ENCODE peak calls at places on chromosomes 1 and 21, in eight cellular contexts. One of them, this sample, is unnamed.

GRCh38 chr1:236748471-236748870 is 46.6 kb upstream of the MTR start:
- DNase-seq in NCI-H460: no peak
- DNase-seq in HEK293T: no peak
- DNase-seq in H1: no peak
- DNase-seq in Peyer's patch: no peak
- DNase-seq in fibroblast of mammary gland: no peak
- DNase-seq in amniotic stem cell: no peak
- DNase-seq in IMR-90: no peak
- DNase-seq in this sample: peak

GRCh38 chr1:5770981-5771765 is 221.1 kb downstream of the NPHP4 start:
- DNase-seq in NCI-H460: no peak
- DNase-seq in Peyer's patch: no peak
- DNase-seq in amniotic stem cell: no peak
- DNase-seq in HEK293T: no peak
- DNase-seq in fibroblast of mammary gland: no peak
- DNase-seq in H1: no peak
- DNase-seq in IMR-90: no peak
- DNase-seq in this sample: peak

GRCh38 chr1:200328379-200328778 is 81.5 kb downstream of the ZNF281 start:
- DNase-seq in H1: no peak
- DNase-seq in amniotic stem cell: no peak
- DNase-seq in NCI-H460: no peak
- DNase-seq in IMR-90: no peak
- DNase-seq in fibroblast of mammary gland: no peak
- DNase-seq in Peyer's patch: no peak
- DNase-seq in HEK293T: no peak
- DNase-seq in this sample: no peak

GRCh38 chr1:159008744-159009188 is 941 bp upstream of the IFI16 start:
- DNase-seq in fibroblast of mammary gland: peak
- DNase-seq in NCI-H460: no peak
- DNase-seq in IMR-90: peak
- DNase-seq in H1: no peak
- DNase-seq in HEK293T: no peak
- DNase-seq in amniotic stem cell: no peak
- DNase-seq in Peyer's patch: peak
- DNase-seq in this sample: no peak

GRCh38 chr1:171438441-171438840 is 46.9 kb upstream of the PRRC2C start:
- DNase-seq in IMR-90: peak
- DNase-seq in H1: no peak
- DNase-seq in amniotic stem cell: peak
- DNase-seq in NCI-H460: peak
- DNase-seq in fibroblast of mammary gland: peak
- DNase-seq in Peyer's patch: no peak
- DNase-seq in HEK293T: no peak
- DNase-seq in this sample: no peak

GRCh38 chr21:42021751-42022430 is 11.7 kb upstream of the ZBTB21 start:
- DNase-seq in H1: peak
- DNase-seq in NCI-H460: no peak
- DNase-seq in HEK293T: no peak
- DNase-seq in Peyer's patch: no peak
- DNase-seq in amniotic stem cell: no peak
- DNase-seq in fibroblast of mammary gland: no peak
- DNase-seq in IMR-90: no peak
- DNase-seq in this sample: peak

GRCh38 chr1:151372411-151372934 is at the start of gene SELENBP1:
- DNase-seq in HEK293T: peak
- DNase-seq in amniotic stem cell: no peak
- DNase-seq in fibroblast of mammary gland: peak
- DNase-seq in Peyer's patch: peak
- DNase-seq in IMR-90: peak
- DNase-seq in H1: peak
- DNase-seq in NCI-H460: peak
- DNase-seq in this sample: peak

GRCh38 chr1:110875216-110875731 is 2.3 kb downstream of the CD53 start:
- DNase-seq in NCI-H460: no peak
- DNase-seq in amniotic stem cell: no peak
- DNase-seq in IMR-90: no peak
- DNase-seq in fibroblast of mammary gland: no peak
- DNase-seq in HEK293T: no peak
- DNase-seq in Peyer's patch: peak
- DNase-seq in H1: no peak
- DNase-seq in this sample: no peak

GRCh38 chr1:208835082-208835467 is 590.9 kb upstream of the PLXNA2 start:
- DNase-seq in NCI-H460: no peak
- DNase-seq in fibroblast of mammary gland: no peak
- DNase-seq in Peyer's patch: no peak
- DNase-seq in H1: no peak
- DNase-seq in HEK293T: no peak
- DNase-seq in IMR-90: no peak
- DNase-seq in amniotic stem cell: no peak
- DNase-seq in this sample: peak

This sample was measured in neural progenitor cell.